ENCODE peak calls at places on chromosomes 3 and 15, in four cellular contexts. C, M, I and V are unnamed samples.

GRCh38 chr3:187518616-187519015 is 150.4 kb downstream of the RTP4 start:
- DNase-seq in C (no peak), M (no peak), I (no peak), V (no peak)

GRCh38 chr3:137304313-137305056 is 346.7 kb downstream of the IL20RB start:
- DNase-seq in C (no peak), M (peak), I (no peak), V (no peak)

GRCh38 chr3:16012086-16012485 is 162.4 kb upstream of the GALNT15 start:
- DNase-seq in C (no peak), M (no peak), I (no peak), V (no peak)

GRCh38 chr15:60829416-60829815 is 350.5 kb upstream of the ICE2 start:
- DNase-seq in C (no peak), M (no peak), I (no peak), V (no peak)

GRCh38 chr15:40286794-40287193 is 3.9 kb upstream of the ANKRD63 start:
- DNase-seq in C (no peak), M (no peak), I (no peak), V (no peak)

GRCh38 chr3:16132926-16133325 is 41.6 kb upstream of the GALNT15 start:
- DNase-seq in C (no peak), M (no peak), I (no peak), V (no peak)

GRCh38 chr3:172751188-172751571 is 654 bp downstream of the ECT2 start:
- DNase-seq in C (peak), M (no peak), I (no peak), V (no peak)

GRCh38 chr15:39934415-39935044 is 615 bp downstream of the EIF2AK4 start:
- DNase-seq in C (no peak), M (no peak), I (no peak), V (no peak)

GRCh38 chr3:188106898-188107684 is 46.9 kb upstream of the LPP start:
- DNase-seq in C (no peak), M (no peak), I (no peak), V (no peak)

GRCh38 chr3:45055032-45055410 is 28.9 kb downstream of the CLEC3B start:
- DNase-seq in C (no peak), M (no peak), I (no peak), V (no peak)

GRCh38 chr3:15977598-15978232 is 179.9 kb upstream of the ANKRD28 start:
- DNase-seq in C (no peak), M (no peak), I (no peak), V (no peak)

GRCh38 chr3:18098960-18099587 is 326.1 kb downstream of the SATB1 start:
- DNase-seq in C (no peak), M (peak), I (no peak), V (peak)

GRCh38 chr3:156814295-156814694 is 11.9 kb upstream of the LEKR1 start:
- DNase-seq in C (no peak), M (no peak), I (no peak), V (no peak)

GRCh38 chr3:155948476-155948875 is 78.0 kb downstream of the GMPS start:
- DNase-seq in C (no peak), M (no peak), I (no peak), V (no peak)

GRCh38 chr15:101139986-101140696 is 111.7 kb downstream of the CHSY1 start:
- DNase-seq in C (no peak), M (no peak), I (no peak), V (no peak)

GRCh38 chr3:197507081-197507480 is 48.7 kb downstream of the BDH1 start:
- DNase-seq in C (no peak), M (no peak), I (no peak), V (no peak)

GRCh38 chr3:88059380-88060160 is 515 bp downstream of the ZNF654 start:
- DNase-seq in C (peak), M (no peak), I (no peak), V (no peak)

GRCh38 chr3:160152638-160153037 is 72.6 kb upstream of the C3orf80 start:
- DNase-seq in C (no peak), M (no peak), I (no peak), V (no peak)

GRCh38 chr15:76904461-76905012 is 603 bp downstream of the SCAPER start:
- DNase-seq in C (peak), M (no peak), I (no peak), V (no peak)

GRCh38 chr15:73110246-73110645 is 58.0 kb downstream of the NEO1 start:
- DNase-seq in C (no peak), M (no peak), I (no peak), V (no peak)

GRCh38 chr3:98536456-98537017 is 4.8 kb downstream of the GPR15 start:
- DNase-seq in C (no peak), M (no peak), I (peak), V (no peak)

GRCh38 chr3:71095511-71096305 is 487.8 kb downstream of the FOXP1 start:
- DNase-seq in C (no peak), M (no peak), I (no peak), V (no peak)

GRCh38 chr3:79354179-79354688 is 413.6 kb downstream of the ROBO1 start:
- DNase-seq in C (no peak), M (no peak), I (no peak), V (no peak)

GRCh38 chr15:80776420-80777045 is 2.6 kb upstream of the CEMIP start:
- DNase-seq in C (peak), M (peak), I (no peak), V (peak)

DNA sequence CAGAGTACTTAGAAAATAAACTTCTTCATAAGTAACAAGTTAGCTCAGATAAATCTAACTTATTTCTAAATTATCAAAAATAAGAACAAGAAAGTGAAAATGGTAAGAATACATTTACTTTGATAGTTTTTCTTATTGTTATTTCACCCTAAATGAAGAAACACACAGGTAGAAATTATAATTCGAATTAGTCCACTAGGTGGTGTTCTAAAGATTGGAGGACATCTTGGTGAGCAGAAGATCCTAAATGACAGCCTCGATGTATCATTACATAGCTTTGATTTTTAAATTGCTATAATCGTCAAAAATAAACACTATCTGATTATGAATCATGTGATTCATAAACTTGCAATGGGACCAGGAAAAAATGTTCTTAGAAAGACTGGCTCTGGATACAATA is 280.8 kb upstream of the UBE2E2 start:
- DNase-seq in C (no peak), M (no peak), I (no peak), V (no peak)
- TF ChIP-seq EGR1 in C (no peak), M (no peak), I (no peak), V (no peak)

GRCh38 chr3:112338021-112338726 is 5.2 kb downstream of the CD200 start:
- DNase-seq in C (no peak), M (no peak), I (no peak), V (no peak)

GRCh38 chr3:112327371-112327951 is 5.5 kb upstream of the CD200 start:
- DNase-seq in C (peak), M (no peak), I (peak), V (peak)

GRCh38 chr3:112334709-112335108 is 1.8 kb downstream of the CD200 start:
- DNase-seq in C (no peak), M (no peak), I (no peak), V (no peak)

GRCh38 chr3:112333386-112334334 is 704 bp downstream of the CD200 start:
- DNase-seq in C (no peak), M (no peak), I (no peak), V (no peak)

DNA sequence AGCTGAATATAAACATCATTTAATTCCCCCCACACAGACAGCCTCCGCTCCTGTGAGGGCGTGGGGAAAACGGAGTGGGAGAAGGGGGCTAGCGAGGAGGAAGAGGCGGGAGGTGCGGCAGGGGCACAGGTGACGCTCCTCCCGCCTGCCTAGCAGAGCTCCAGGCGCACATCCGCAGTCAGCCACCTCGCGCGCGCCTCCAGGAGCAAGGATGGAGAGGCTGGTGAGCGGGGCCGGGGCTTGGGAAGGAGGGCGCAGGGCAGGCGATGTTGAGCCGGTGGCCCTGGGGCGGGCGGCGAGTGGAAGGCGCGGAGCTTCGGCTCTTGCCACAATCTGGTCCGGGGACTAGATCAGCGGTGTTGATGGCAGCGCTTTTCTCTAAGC is at the start of gene CD200:
- DNase-seq in C (no peak), M (no peak), I (no peak), V (no peak)
- H3K9ac ChIP-seq in C (no peak), M (peak), I (peak), V (no peak)

GRCh38 chr3:36259580-36259979 is 120.7 kb upstream of the STAC start:
- DNase-seq in C (no peak), M (no peak), I (no peak), V (no peak)

GRCh38 chr3:36258381-36258780 is 121.9 kb upstream of the STAC start:
- DNase-seq in C (no peak), M (no peak), I (no peak), V (no peak)

DNA sequence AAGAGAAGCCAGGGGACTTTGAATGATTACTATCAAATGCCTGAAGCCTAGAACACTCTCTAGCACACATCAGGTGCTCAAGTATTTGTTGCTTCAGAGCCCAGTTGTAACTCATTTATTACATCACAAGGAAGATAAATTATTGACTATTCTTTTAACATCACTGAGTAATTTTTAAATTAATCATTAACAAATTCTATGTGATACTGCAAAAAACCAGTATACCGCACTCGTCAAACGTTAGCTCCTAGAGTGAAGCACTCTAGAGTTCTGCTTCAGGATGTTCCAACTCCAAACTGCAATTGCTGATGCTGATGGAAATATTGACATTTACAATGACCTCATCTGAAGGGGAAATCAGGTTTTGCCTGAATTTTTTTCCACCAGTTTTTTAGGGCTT is 123.2 kb upstream of the STAC start:
- DNase-seq in C (no peak), M (no peak), I (no peak), V (no peak)
- TF ChIP-seq EGR1 in C (no peak), M (no peak), I (no peak), V (no peak)

GRCh38 chr15:88541709-88542341 is 4.7 kb downstream of the DET1 start:
- DNase-seq in C (no peak), M (no peak), I (no peak), V (no peak)
- H3K9ac ChIP-seq in C (peak), M (no peak), I (no peak), V (no peak)

DNA sequence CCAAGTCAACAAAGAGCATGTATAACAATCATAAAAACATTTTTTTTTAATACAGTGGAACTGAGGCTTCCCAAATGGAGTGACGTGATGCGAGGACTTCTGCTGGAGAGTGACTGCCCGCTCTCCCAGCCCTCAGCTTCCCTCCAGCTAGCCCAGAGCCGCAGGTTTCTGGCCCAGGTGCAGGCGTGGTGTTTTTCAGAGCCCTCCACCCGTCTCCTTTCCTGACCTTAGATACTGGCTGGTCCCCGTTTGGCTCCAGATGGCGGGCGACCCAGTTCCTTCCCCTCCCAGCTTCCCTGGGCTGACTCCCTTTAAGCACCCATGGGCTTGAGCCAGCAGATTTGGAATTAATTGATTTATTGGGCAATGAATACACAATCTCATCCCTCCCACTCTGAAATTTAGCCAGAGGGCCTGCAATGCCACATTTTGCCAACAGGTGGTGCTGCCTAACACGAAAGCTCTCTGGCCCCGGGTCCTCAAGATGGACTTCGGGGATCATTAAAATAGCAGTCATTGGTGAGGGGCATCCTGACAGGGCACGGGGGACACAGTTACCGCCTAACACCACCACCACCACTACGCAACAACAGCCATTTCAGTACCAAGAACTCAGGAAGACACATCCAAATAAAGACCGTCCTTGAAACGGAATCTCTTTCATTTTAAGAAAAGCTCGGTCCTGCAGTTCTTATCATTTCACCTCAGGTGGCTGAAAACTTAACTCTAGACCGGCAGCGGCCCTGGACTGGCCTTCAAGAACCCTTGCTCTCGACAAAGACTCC is 47.5 kb upstream of the MUC4 start:
- DNase-seq in C (peak), M (peak), I (no peak), V (peak)
- TF ChIP-seq EGR1 in C (no peak), M (no peak), I (no peak), V (no peak)

DNA sequence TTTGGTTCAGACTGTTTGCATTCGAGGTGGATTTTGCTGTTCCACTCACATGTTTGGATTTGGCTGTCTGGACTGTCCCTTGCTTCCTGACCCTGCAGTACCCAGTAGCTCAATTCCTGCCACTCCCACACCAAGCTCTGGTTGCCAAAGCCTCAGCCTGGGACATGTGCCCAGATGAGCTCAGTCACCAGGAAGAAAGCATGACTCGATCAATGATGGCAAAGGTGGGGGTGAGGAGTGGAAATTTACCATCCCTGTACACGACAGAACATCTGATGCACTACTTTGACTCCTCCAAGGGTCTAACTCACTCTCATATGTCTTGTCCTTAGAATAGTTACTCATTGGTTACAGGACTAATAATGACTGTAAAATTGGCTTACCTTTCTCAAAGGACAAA is 45.2 kb downstream of the ZNF385D start:
- DNase-seq in C (no peak), M (no peak), I (no peak), V (no peak)
- H3K9ac ChIP-seq in C (no peak), M (no peak), I (no peak), V (no peak)